ENCODE peak calls at places on chromosomes 4 and X, in eight cellular contexts. H, O, T, N, Z, J, F and G are unnamed samples.

GRCh38 chr4:149910604-149911367 is 95.1 kb upstream of the IQCM start:
- DNase-seq in J (no peak), T (no peak), F (peak; percentile 21), O (peak; percentile 8), Z (no peak), H (no peak), N (no peak), G (no peak)

GRCh38 chr4:1266881-1267763 is 18.2 kb upstream of the CTBP1 start:
- DNase-seq in N (no peak), T (no peak), F (no peak), O (no peak), H (no peak), J (no peak), Z (no peak), G (no peak)

GRCh38 chr4:82469776-82470345 is 39.5 kb downstream of the ENOPH1 start:
- DNase-seq in N (no peak), Z (no peak), O (peak; percentile 79), T (no peak), F (no peak), H (no peak), J (no peak), G (no peak)

GRCh38 chr4:89222171-89222570 is 85.4 kb downstream of the GPRIN3 start:
- DNase-seq in J (peak; percentile 27), H (no peak), F (no peak), O (no peak), N (no peak), Z (no peak), T (peak; percentile 4), G (no peak)

GRCh38 chrX:14420876-14421275 is 108.5 kb upstream of the GLRA2 start:
- DNase-seq in N (no peak), H (no peak), J (no peak), F (no peak), Z (no peak), T (no peak), O (peak; percentile 3), G (no peak)

GRCh38 chr4:94642561-94642866 is 115.2 kb upstream of the BMPR1B start:
- DNase-seq in O (peak; percentile 35), N (no peak), T (no peak), J (no peak), Z (no peak), F (no peak), H (no peak), G (no peak)

GRCh38 chr4:39976945-39977488 is 694 bp downstream of the PDS5A start:
- DNase-seq in T (peak; percentile 63), O (peak; percentile 19), H (no peak), N (peak; percentile 23), Z (peak; percentile 20), J (no peak), F (peak; percentile 39), G (no peak)

GRCh38 chrX:9953396-9953795 is 13.8 kb upstream of the CLDN34 start:
- DNase-seq in H (no peak), J (no peak), Z (no peak), N (no peak), O (no peak), T (no peak), F (no peak), G (no peak)

GRCh38 chrX:44400588-44400987 is 57.1 kb upstream of the EFHC2 start:
- DNase-seq in H (no peak), T (no peak), Z (no peak), J (peak; percentile 95), F (no peak), N (no peak), O (peak; percentile 93), G (no peak)

GRCh38 chr4:179415016-179415841 is 1973.0 kb upstream of the AGA start:
- DNase-seq in O (no peak), F (no peak), J (peak; percentile 37), N (no peak), T (no peak), H (no peak), Z (no peak), G (no peak)

GRCh38 chrX:113545040-113545439 is 704.4 kb upstream of the AMOT start:
- DNase-seq in H (no peak), T (no peak), N (no peak), J (no peak), F (no peak), O (no peak), Z (no peak), G (no peak)

GRCh38 chr4:26590639-26591038 is 6.8 kb downstream of the TBC1D19 start:
- DNase-seq in H (no peak), O (peak; percentile 67), N (no peak), T (no peak), J (peak; percentile 59), F (no peak), Z (no peak), G (no peak)

GRCh38 chr4:139129206-139129605 is 47.8 kb downstream of the ELF2 start:
- DNase-seq in T (no peak), Z (no peak), F (no peak), H (no peak), J (peak; percentile 39), N (no peak), O (peak; percentile 4), G (no peak)

GRCh38 chrX:69501433-69501832 is 2.7 kb upstream of the NALF2 start:
- DNase-seq in F (no peak), J (peak; percentile 7), Z (no peak), T (peak; percentile 29), N (peak; percentile 46), O (peak; percentile 6), H (no peak), G (peak; percentile 29)

GRCh38 chr4:171582961-171583581 is 230.1 kb upstream of the GALNTL6 start:
- DNase-seq in F (no peak), N (no peak), T (no peak), Z (no peak), H (no peak), O (no peak), J (no peak), G (no peak)

GRCh38 chrX:69000857-69001256 is 164.4 kb downstream of the PJA1 start:
- DNase-seq in O (no peak), N (no peak), F (no peak), T (no peak), J (no peak), Z (no peak), H (no peak), G (no peak)

GRCh38 chrX:120271218-120271617 is 20.6 kb downstream of the ZBTB33 start:
- DNase-seq in N (no peak), O (no peak), F (no peak), J (peak; percentile 29), Z (no peak), H (no peak), T (no peak), G (no peak)

GRCh38 chrX:65034641-65035450 is 58.6 kb upstream of the ZC4H2 start:
- DNase-seq in Z (peak; percentile 15), O (peak; percentile 53), H (peak; percentile 16), J (peak; percentile 82), T (peak; percentile 91), F (peak; percentile 85), N (peak; percentile 85), G (peak; percentile 41)

GRCh38 chrX:50780144-50780543 is 33.9 kb downstream of the SHROOM4 start:
- DNase-seq in N (no peak), F (no peak), T (no peak), J (no peak), O (no peak), H (no peak), Z (no peak), G (no peak)

GRCh38 chr4:60611762-60612496 is 588.2 kb upstream of the ADGRL3 start:
- DNase-seq in O (no peak), Z (no peak), J (peak; percentile 98), T (no peak), N (no peak), F (no peak), H (no peak), G (no peak)

GRCh38 chr4:134777626-134778025 is 576.0 kb upstream of the PABPC4L start:
- DNase-seq in H (no peak), O (peak; percentile 6), T (no peak), Z (no peak), J (peak; percentile 15), F (no peak), N (no peak), G (no peak)

GRCh38 chrX:46554942-46555341 is 9.7 kb upstream of the ZNF674 start:
- DNase-seq in O (peak; percentile 61), Z (no peak), J (peak; percentile 63), H (no peak), N (no peak), F (no peak), T (peak; percentile 5), G (no peak)

GRCh38 chr4:73303711-73304110 is 45.1 kb upstream of the ANKRD17 start:
- DNase-seq in O (no peak), J (no peak), H (no peak), F (no peak), N (no peak), Z (no peak), T (no peak), G (no peak)

GRCh38 chr4:77023920-77024319 is 51.9 kb downstream of the CCNI start:
- DNase-seq in N (no peak), T (no peak), F (no peak), J (no peak), O (no peak), Z (no peak), H (no peak), G (no peak)

GRCh38 chr4:177879851-177880250 is 437.6 kb upstream of the AGA start:
- DNase-seq in H (no peak), T (peak; percentile 20), F (no peak), O (no peak), J (peak; percentile 19), Z (no peak), N (peak; percentile 66), G (no peak)
- TF ChIP-seq CTCF in H (no peak), T (peak; percentile 23), F (no peak), O (no peak), J (peak; percentile 43), Z (no peak), N (no peak), G (no peak)

DNA sequence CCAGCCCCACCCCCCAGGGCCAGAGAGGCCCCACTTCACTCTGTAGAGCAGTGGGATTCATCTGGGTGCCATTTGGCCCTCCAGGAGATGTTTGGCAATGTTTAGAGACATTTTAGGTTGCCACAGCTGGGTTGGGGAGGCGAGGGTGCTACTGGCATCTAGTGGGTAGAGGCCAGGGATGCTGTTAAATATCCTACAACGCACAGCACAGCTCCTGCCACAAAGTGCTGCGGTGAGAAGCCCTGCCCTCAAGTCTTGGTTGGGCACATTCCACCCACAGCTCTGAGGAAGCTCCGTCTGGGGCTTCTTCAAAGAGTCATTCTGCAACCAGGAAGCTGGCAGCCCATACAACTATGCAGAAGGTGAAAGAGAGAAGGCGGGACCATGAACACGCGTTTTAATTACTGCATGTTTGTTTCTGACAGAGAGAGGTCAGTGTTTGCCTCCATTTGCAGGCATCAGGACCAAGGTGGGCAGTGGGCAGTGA is 48.1 kb upstream of the FAM9C start:
- DNase-seq in T (peak; percentile 92), H (no peak), N (no peak), O (no peak), J (no peak), Z (no peak), F (peak; percentile 75), G (no peak)
- TF ChIP-seq CTCF in T (peak; percentile 28), H (no peak), N (no peak), O (no peak), J (no peak), Z (no peak), F (peak; percentile 21), G (no peak)

GRCh38 chrX:40722930-40723329 is 12.4 kb downstream of the MED14 start:
- DNase-seq in Z (no peak), O (no peak), T (no peak), H (no peak), J (no peak), F (no peak), N (no peak), G (no peak)
- TF ChIP-seq CTCF in Z (no peak), O (no peak), T (no peak), H (no peak), J (no peak), F (no peak), N (no peak), G (no peak)

GRCh38 chr4:175253184-175253902 is 335.2 kb downstream of the ADAM29 start:
- DNase-seq in H (no peak), T (peak; percentile 24), J (peak; percentile 38), Z (no peak), O (peak; percentile 47), F (no peak), N (no peak), G (no peak)
- TF ChIP-seq CTCF in H (no peak), T (no peak), J (peak; percentile 67), Z (no peak), O (peak; percentile 60), F (no peak), N (no peak), G (no peak)